ENCODE peak calls at places on chromosomes 6 and 20, in eight cellular contexts. V, K, Q, J, T, A, U and F are unnamed samples.

GRCh38 chr6:167825759-167826229 is 917 bp upstream of the AFDN start:
- DNase-seq in V (no peak), K (peak; percentile 70), Q (peak; percentile 90), J (peak; percentile 62), T (no peak), A (peak; percentile 86), U (peak; percentile 84), F (peak; percentile 36)

GRCh38 chr6:19501737-19502245 is 335.4 kb upstream of the ID4 start:
- DNase-seq in V (no peak), K (no peak), Q (no peak), J (no peak), T (no peak), A (no peak), U (no peak), F (no peak)

GRCh38 chr6:126546771-126547170 is 206.9 kb downstream of the CENPW start:
- DNase-seq in V (no peak), K (no peak), Q (no peak), J (no peak), T (no peak), A (no peak), U (no peak), F (no peak)

GRCh38 chr20:9392892-9393857 is 121.2 kb upstream of the LAMP5 start:
- DNase-seq in V (peak; percentile 32), K (peak; percentile 82), Q (peak; percentile 82), J (peak; percentile 68), T (no peak), A (no peak), U (peak; percentile 67), F (no peak)

GRCh38 chr6:17313971-17314370 is 32.8 kb downstream of the RBM24 start:
- DNase-seq in V (no peak), K (no peak), Q (no peak), J (no peak), T (no peak), A (no peak), U (no peak), F (no peak)

GRCh38 chr6:69705954-69706353 is 90.9 kb downstream of the LMBRD1 start:
- DNase-seq in V (no peak), K (no peak), Q (peak; percentile 15), J (no peak), T (no peak), A (no peak), U (no peak), F (no peak)

GRCh38 chr20:24732076-24732475 is 217.0 kb upstream of the CST7 start:
- DNase-seq in V (no peak), K (no peak), Q (no peak), J (no peak), T (no peak), A (no peak), U (no peak), F (no peak)

GRCh38 chr6:111269401-111269970 is 182.2 kb downstream of the SLC16A10 start:
- DNase-seq in V (no peak), K (no peak), Q (peak; percentile 13), J (no peak), T (no peak), A (no peak), U (no peak), F (no peak)

GRCh38 chr6:6379573-6379972 is 59.1 kb upstream of the F13A1 start:
- DNase-seq in V (no peak), K (no peak), Q (no peak), J (no peak), T (no peak), A (no peak), U (no peak), F (no peak)

GRCh38 chr6:157761331-157761921 is 61.6 kb upstream of the SNX9 start:
- DNase-seq in V (no peak), K (peak; percentile 68), Q (no peak), J (no peak), T (peak; percentile 60), A (no peak), U (no peak), F (peak; percentile 71)

GRCh38 chr20:5001174-5002076 is at the start of gene SLC23A2:
- DNase-seq in V (no peak), K (peak; percentile 32), Q (peak; percentile 66), J (peak; percentile 55), T (peak; percentile 75), A (peak; percentile 93), U (peak; percentile 61), F (peak; percentile 62)

GRCh38 chr6:37774028-37774680 is 45.4 kb upstream of the ZFAND3 start:
- DNase-seq in V (no peak), K (no peak), Q (no peak), J (no peak), T (no peak), A (no peak), U (no peak), F (no peak)

GRCh38 chr20:58407201-58407873 is 18.3 kb downstream of the VAPB start:
- DNase-seq in V (no peak), K (peak; percentile 45), Q (no peak), J (no peak), T (no peak), A (no peak), U (no peak), F (no peak)

GRCh38 chr20:17612287-17612974 is 42.6 kb downstream of the DSTN start:
- DNase-seq in V (no peak), K (peak; percentile 72), Q (no peak), J (peak; percentile 61), T (peak; percentile 71), A (peak; percentile 80), U (no peak), F (no peak)

GRCh38 chr6:25981529-25982263 is 19.1 kb downstream of the TRIM38 start:
- DNase-seq in V (no peak), K (no peak), Q (no peak), J (no peak), T (no peak), A (no peak), U (no peak), F (no peak)

GRCh38 chr6:14729186-14729871 is 516.5 kb upstream of the JARID2 start:
- DNase-seq in V (no peak), K (no peak), Q (peak; percentile 67), J (no peak), T (no peak), A (no peak), U (no peak), F (peak; percentile 65)

GRCh38 chr6:41824571-41825569 is 37.4 kb downstream of the TOMM6 start:
- DNase-seq in V (no peak), K (peak; percentile 43), Q (no peak), J (no peak), T (no peak), A (no peak), U (no peak), F (no peak)

GRCh38 chr6:1716396-1716795 is 106.7 kb downstream of the FOXC1 start:
- DNase-seq in V (no peak), K (no peak), Q (no peak), J (no peak), T (no peak), A (no peak), U (no peak), F (no peak)

GRCh38 chr6:52013035-52013434 is 74.4 kb downstream of the PKHD1 start:
- DNase-seq in V (no peak), K (no peak), Q (no peak), J (no peak), T (no peak), A (no peak), U (peak; percentile 35), F (no peak)

GRCh38 chr20:41408986-41409385 is 42.4 kb upstream of the EMILIN3 start:
- DNase-seq in V (no peak), K (no peak), Q (no peak), J (no peak), T (no peak), A (no peak), U (no peak), F (no peak)

GRCh38 chr6:36682328-36683144 is 4.0 kb downstream of the CDKN1A start:
- DNase-seq in V (no peak), K (no peak), Q (no peak), J (peak; percentile 83), T (no peak), A (peak; percentile 89), U (peak; percentile 89), F (peak; percentile 82)

GRCh38 chr20:14401479-14402138 is 64.2 kb upstream of the FLRT3 start:
- DNase-seq in V (no peak), K (no peak), Q (peak; percentile 51), J (no peak), T (no peak), A (no peak), U (no peak), F (peak; percentile 34)

GRCh38 chr20:62119591-62120364 is 2.5 kb upstream of the LSM14B start:
- DNase-seq in V (no peak), K (no peak), Q (no peak), J (peak; percentile 26), T (no peak), A (no peak), U (no peak), F (no peak)

GRCh38 chr6:105424177-105424783 is 21.4 kb upstream of the PREP start:
- DNase-seq in V (no peak), K (peak; percentile 75), Q (peak; percentile 65), J (peak; percentile 57), T (peak; percentile 73), A (no peak), U (peak; percentile 60), F (no peak)

GRCh38 chr6:157840776-157841175 is 17.7 kb downstream of the SNX9 start:
- DNase-seq in V (no peak), K (peak; percentile 49), Q (no peak), J (no peak), T (no peak), A (no peak), U (no peak), F (no peak)

DNA sequence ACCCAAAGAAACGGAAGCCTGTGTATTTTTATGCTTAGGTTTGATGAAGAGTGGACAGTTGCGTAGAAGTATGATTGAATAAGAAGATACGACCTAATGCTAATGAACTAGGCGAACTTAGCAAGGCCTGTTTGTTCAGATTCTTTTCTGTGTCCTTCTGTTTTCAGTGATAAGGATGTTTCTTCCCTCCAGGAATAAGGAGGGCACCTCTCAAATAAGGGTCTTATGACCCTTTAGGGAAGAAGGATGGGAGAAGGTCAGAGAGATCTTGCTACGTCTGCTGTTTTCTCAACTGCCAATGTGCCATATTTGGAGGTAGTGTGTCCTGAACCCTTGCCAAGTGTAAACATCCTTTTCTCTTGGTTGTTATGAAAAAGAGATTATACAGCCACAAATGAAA is 524.8 kb downstream of the UTRN start:
- DNase-seq in V (no peak), K (no peak), Q (no peak), J (no peak), T (no peak), A (no peak), U (no peak), F (no peak)
- H3K36me3 ChIP-seq in V (peaks cover 10% of the 10 kb centered on the region), K (no peaks in the 10 kb centered on the region), Q (no peaks in the 10 kb centered on the region), J (no peaks in the 10 kb centered on the region), T (peaks cover 16% of the 10 kb centered on the region), A (peaks cover 91% of the 10 kb centered on the region), U (peaks cover 19% of the 10 kb centered on the region), F (no peaks in the 10 kb centered on the region)

GRCh38 chr6:31781244-31782125 is 4.4 kb upstream of the VWA7 start:
- DNase-seq in V (no peak), K (no peak), Q (no peak), J (no peak), T (no peak), A (no peak), U (no peak), F (no peak)
- H3K36me3 ChIP-seq in V (peaks cover 76% of the 10 kb centered on the region), K (no peaks in the 10 kb centered on the region), Q (no peaks in the 10 kb centered on the region), J (no peaks in the 10 kb centered on the region), T (peaks cover 38% of the 10 kb centered on the region), A (peaks cover 89% of the 10 kb centered on the region), U (peaks cover 86% of the 10 kb centered on the region), F (peaks cover 52% of the 10 kb centered on the region)

GRCh38 chr20:1441133-1441532 is 25.5 kb downstream of the NSFL1C start:
- DNase-seq in V (no peak), K (no peak), Q (no peak), J (no peak), T (no peak), A (no peak), U (no peak), F (no peak)
- H3K36me3 ChIP-seq in V (peaks cover 56% of the 10 kb centered on the region), K (peaks cover 40% of the 10 kb centered on the region), Q (no peaks in the 10 kb centered on the region), J (no peaks in the 10 kb centered on the region), T (peaks cover 16% of the 10 kb centered on the region), A (peaks cover 72% of the 10 kb centered on the region), U (peaks cover 64% of the 10 kb centered on the region), F (peaks cover 22% of the 10 kb centered on the region)

GRCh38 chr20:33333616-33334015 is 50.6 kb downstream of the BPIFB1 start:
- DNase-seq in V (no peak), K (no peak), Q (no peak), J (no peak), T (no peak), A (no peak), U (no peak), F (no peak)
- H3K36me3 ChIP-seq in V (no peaks in the 10 kb centered on the region), K (no peaks in the 10 kb centered on the region), Q (no peaks in the 10 kb centered on the region), J (no peaks in the 10 kb centered on the region), T (no peaks in the 10 kb centered on the region), A (no peaks in the 10 kb centered on the region), U (no peaks in the 10 kb centered on the region), F (no peaks in the 10 kb centered on the region)